ENCODE peak calls at places on chromosome 17, in nine cellular contexts. One of them, this sample, is unnamed.

GRCh38 chr17:78804777-78805176 is 22.7 kb upstream of the CYTH1 start:
- ATAC-seq in natural killer cell: no peak
- ATAC-seq in activated T-cell treated with anti-CD3 and anti-CD28 coated beads, Interleukin-2, amount 50 U/mL, for 4 hours: peak
- ATAC-seq in right cardiac atrium: peak
- ATAC-seq in left lung: no peak
- ATAC-seq in IMR-90: no peak
- ATAC-seq in naive thymus-derived CD8-positive, alpha-beta T cell: no peak
- ATAC-seq in activated CD8-positive, alpha-beta memory T cell treated with anti-CD3 and anti-CD28 coated beads, Interleukin-2, amount 10 ng/mL, durations not matched to agents 7 days and 5 days: peak
- ATAC-seq in left cardiac atrium: peak
- ATAC-seq in this sample: no peak

GRCh38 chr17:767076-767475 is 15.0 kb downstream of the GLOD4 start:
- ATAC-seq in left cardiac atrium: no peak
- ATAC-seq in right cardiac atrium: no peak
- ATAC-seq in activated T-cell treated with anti-CD3 and anti-CD28 coated beads, Interleukin-2, amount 50 U/mL, for 4 hours: no peak
- ATAC-seq in natural killer cell: no peak
- ATAC-seq in naive thymus-derived CD8-positive, alpha-beta T cell: no peak
- ATAC-seq in IMR-90: no peak
- ATAC-seq in activated CD8-positive, alpha-beta memory T cell treated with anti-CD3 and anti-CD28 coated beads, Interleukin-2, amount 10 ng/mL, durations not matched to agents 7 days and 5 days: no peak
- ATAC-seq in left lung: peak
- ATAC-seq in this sample: no peak

GRCh38 chr17:77253611-77254051 is 112.9 kb downstream of the SEC14L1 start:
- ATAC-seq in IMR-90: peak
- ATAC-seq in natural killer cell: no peak
- ATAC-seq in right cardiac atrium: no peak
- ATAC-seq in activated T-cell treated with anti-CD3 and anti-CD28 coated beads, Interleukin-2, amount 50 U/mL, for 4 hours: no peak
- ATAC-seq in left lung: peak
- ATAC-seq in left cardiac atrium: no peak
- ATAC-seq in naive thymus-derived CD8-positive, alpha-beta T cell: no peak
- ATAC-seq in activated CD8-positive, alpha-beta memory T cell treated with anti-CD3 and anti-CD28 coated beads, Interleukin-2, amount 10 ng/mL, durations not matched to agents 7 days and 5 days: no peak
- ATAC-seq in this sample: no peak

GRCh38 chr17:73564856-73565255 is 79.4 kb downstream of the SDK2 start:
- ATAC-seq in natural killer cell: no peak
- ATAC-seq in left lung: peak
- ATAC-seq in IMR-90: no peak
- ATAC-seq in left cardiac atrium: no peak
- ATAC-seq in right cardiac atrium: no peak
- ATAC-seq in activated T-cell treated with anti-CD3 and anti-CD28 coated beads, Interleukin-2, amount 50 U/mL, for 4 hours: no peak
- ATAC-seq in naive thymus-derived CD8-positive, alpha-beta T cell: no peak
- ATAC-seq in activated CD8-positive, alpha-beta memory T cell treated with anti-CD3 and anti-CD28 coated beads, Interleukin-2, amount 10 ng/mL, durations not matched to agents 7 days and 5 days: no peak
- ATAC-seq in this sample: no peak

GRCh38 chr17:3914319-3914685 is 2.0 kb downstream of the P2RX1 start:
- ATAC-seq in activated CD8-positive, alpha-beta memory T cell treated with anti-CD3 and anti-CD28 coated beads, Interleukin-2, amount 10 ng/mL, durations not matched to agents 7 days and 5 days: peak
- ATAC-seq in left lung: peak
- ATAC-seq in naive thymus-derived CD8-positive, alpha-beta T cell: no peak
- ATAC-seq in IMR-90: no peak
- ATAC-seq in left cardiac atrium: no peak
- ATAC-seq in activated T-cell treated with anti-CD3 and anti-CD28 coated beads, Interleukin-2, amount 50 U/mL, for 4 hours: no peak
- ATAC-seq in right cardiac atrium: no peak
- ATAC-seq in natural killer cell: no peak
- ATAC-seq in this sample: peak

GRCh38 chr17:20122236-20122879 is 113.2 kb downstream of the SPECC1 start:
- ATAC-seq in naive thymus-derived CD8-positive, alpha-beta T cell: no peak
- ATAC-seq in left lung: peak
- ATAC-seq in activated T-cell treated with anti-CD3 and anti-CD28 coated beads, Interleukin-2, amount 50 U/mL, for 4 hours: no peak
- ATAC-seq in right cardiac atrium: peak
- ATAC-seq in left cardiac atrium: no peak
- ATAC-seq in activated CD8-positive, alpha-beta memory T cell treated with anti-CD3 and anti-CD28 coated beads, Interleukin-2, amount 10 ng/mL, durations not matched to agents 7 days and 5 days: no peak
- ATAC-seq in natural killer cell: no peak
- ATAC-seq in IMR-90: no peak
- ATAC-seq in this sample: no peak

GRCh38 chr17:75001915-75002843 is 10.3 kb upstream of the MRPL58 start:
- ATAC-seq in activated CD8-positive, alpha-beta memory T cell treated with anti-CD3 and anti-CD28 coated beads, Interleukin-2, amount 10 ng/mL, durations not matched to agents 7 days and 5 days: no peak
- ATAC-seq in natural killer cell: no peak
- ATAC-seq in left lung: no peak
- ATAC-seq in IMR-90: no peak
- ATAC-seq in right cardiac atrium: no peak
- ATAC-seq in activated T-cell treated with anti-CD3 and anti-CD28 coated beads, Interleukin-2, amount 50 U/mL, for 4 hours: no peak
- ATAC-seq in left cardiac atrium: no peak
- ATAC-seq in naive thymus-derived CD8-positive, alpha-beta T cell: no peak
- ATAC-seq in this sample: peak

GRCh38 chr17:80981062-80981902 is 10.4 kb upstream of the CHMP6 start:
- ATAC-seq in activated T-cell treated with anti-CD3 and anti-CD28 coated beads, Interleukin-2, amount 50 U/mL, for 4 hours: peak
- ATAC-seq in left cardiac atrium: peak
- ATAC-seq in left lung: peak
- ATAC-seq in right cardiac atrium: peak
- ATAC-seq in IMR-90: peak
- ATAC-seq in naive thymus-derived CD8-positive, alpha-beta T cell: peak
- ATAC-seq in activated CD8-positive, alpha-beta memory T cell treated with anti-CD3 and anti-CD28 coated beads, Interleukin-2, amount 10 ng/mL, durations not matched to agents 7 days and 5 days: peak
- ATAC-seq in natural killer cell: peak
- ATAC-seq in this sample: peak

GRCh38 chr17:38443356-38444026 is 15.2 kb downstream of the ARHGAP23 start:
- ATAC-seq in activated CD8-positive, alpha-beta memory T cell treated with anti-CD3 and anti-CD28 coated beads, Interleukin-2, amount 10 ng/mL, durations not matched to agents 7 days and 5 days: no peak
- ATAC-seq in IMR-90: no peak
- ATAC-seq in activated T-cell treated with anti-CD3 and anti-CD28 coated beads, Interleukin-2, amount 50 U/mL, for 4 hours: peak
- ATAC-seq in right cardiac atrium: no peak
- ATAC-seq in left cardiac atrium: no peak
- ATAC-seq in naive thymus-derived CD8-positive, alpha-beta T cell: peak
- ATAC-seq in left lung: no peak
- ATAC-seq in natural killer cell: no peak
- ATAC-seq in this sample: no peak

GRCh38 chr17:79774561-79774975 is 3.4 kb upstream of the CBX2 start:
- ATAC-seq in natural killer cell: no peak
- ATAC-seq in activated CD8-positive, alpha-beta memory T cell treated with anti-CD3 and anti-CD28 coated beads, Interleukin-2, amount 10 ng/mL, durations not matched to agents 7 days and 5 days: no peak
- ATAC-seq in IMR-90: no peak
- ATAC-seq in left cardiac atrium: no peak
- ATAC-seq in activated T-cell treated with anti-CD3 and anti-CD28 coated beads, Interleukin-2, amount 50 U/mL, for 4 hours: no peak
- ATAC-seq in right cardiac atrium: no peak
- ATAC-seq in naive thymus-derived CD8-positive, alpha-beta T cell: no peak
- ATAC-seq in left lung: no peak
- ATAC-seq in this sample: no peak

GRCh38 chr17:41324180-41325075 is 8.9 kb upstream of the KRTAP17-1 start:
- ATAC-seq in activated T-cell treated with anti-CD3 and anti-CD28 coated beads, Interleukin-2, amount 50 U/mL, for 4 hours: no peak
- ATAC-seq in left lung: peak
- ATAC-seq in left cardiac atrium: no peak
- ATAC-seq in IMR-90: no peak
- ATAC-seq in natural killer cell: no peak
- ATAC-seq in activated CD8-positive, alpha-beta memory T cell treated with anti-CD3 and anti-CD28 coated beads, Interleukin-2, amount 10 ng/mL, durations not matched to agents 7 days and 5 days: no peak
- ATAC-seq in naive thymus-derived CD8-positive, alpha-beta T cell: no peak
- ATAC-seq in right cardiac atrium: no peak
- ATAC-seq in this sample: no peak

GRCh38 chr17:32297860-32298259 is 32.2 kb downstream of the RHBDL3 start:
- ATAC-seq in natural killer cell: no peak
- ATAC-seq in activated T-cell treated with anti-CD3 and anti-CD28 coated beads, Interleukin-2, amount 50 U/mL, for 4 hours: no peak
- ATAC-seq in naive thymus-derived CD8-positive, alpha-beta T cell: no peak
- ATAC-seq in right cardiac atrium: no peak
- ATAC-seq in left cardiac atrium: peak
- ATAC-seq in left lung: no peak
- ATAC-seq in activated CD8-positive, alpha-beta memory T cell treated with anti-CD3 and anti-CD28 coated beads, Interleukin-2, amount 10 ng/mL, durations not matched to agents 7 days and 5 days: no peak
- ATAC-seq in IMR-90: no peak
- ATAC-seq in this sample: no peak

GRCh38 chr17:18932360-18933055 is 19.5 kb upstream of the SLC5A10 start:
- ATAC-seq in naive thymus-derived CD8-positive, alpha-beta T cell: peak
- ATAC-seq in left lung: no peak
- ATAC-seq in right cardiac atrium: no peak
- ATAC-seq in activated T-cell treated with anti-CD3 and anti-CD28 coated beads, Interleukin-2, amount 50 U/mL, for 4 hours: peak
- ATAC-seq in left cardiac atrium: no peak
- ATAC-seq in IMR-90: no peak
- ATAC-seq in activated CD8-positive, alpha-beta memory T cell treated with anti-CD3 and anti-CD28 coated beads, Interleukin-2, amount 10 ng/mL, durations not matched to agents 7 days and 5 days: no peak
- ATAC-seq in natural killer cell: peak
- ATAC-seq in this sample: no peak

GRCh38 chr17:27244481-27245223 is 49.3 kb upstream of the WSB1 start:
- ATAC-seq in left lung: peak
- ATAC-seq in activated CD8-positive, alpha-beta memory T cell treated with anti-CD3 and anti-CD28 coated beads, Interleukin-2, amount 10 ng/mL, durations not matched to agents 7 days and 5 days: no peak
- ATAC-seq in naive thymus-derived CD8-positive, alpha-beta T cell: no peak
- ATAC-seq in activated T-cell treated with anti-CD3 and anti-CD28 coated beads, Interleukin-2, amount 50 U/mL, for 4 hours: no peak
- ATAC-seq in right cardiac atrium: peak
- ATAC-seq in left cardiac atrium: peak
- ATAC-seq in natural killer cell: peak
- ATAC-seq in IMR-90: peak
- ATAC-seq in this sample: no peak

GRCh38 chr17:80991645-80992076 is at the start of gene CHMP6:
- ATAC-seq in left lung: peak
- ATAC-seq in activated CD8-positive, alpha-beta memory T cell treated with anti-CD3 and anti-CD28 coated beads, Interleukin-2, amount 10 ng/mL, durations not matched to agents 7 days and 5 days: peak
- ATAC-seq in IMR-90: peak
- ATAC-seq in naive thymus-derived CD8-positive, alpha-beta T cell: peak
- ATAC-seq in left cardiac atrium: peak
- ATAC-seq in activated T-cell treated with anti-CD3 and anti-CD28 coated beads, Interleukin-2, amount 50 U/mL, for 4 hours: peak
- ATAC-seq in natural killer cell: peak
- ATAC-seq in right cardiac atrium: peak
- ATAC-seq in this sample: peak

GRCh38 chr17:66493283-66494019 is 191.0 kb downstream of the PRKCA start:
- ATAC-seq in left cardiac atrium: no peak
- ATAC-seq in IMR-90: peak
- ATAC-seq in left lung: peak
- ATAC-seq in naive thymus-derived CD8-positive, alpha-beta T cell: no peak
- ATAC-seq in right cardiac atrium: no peak
- ATAC-seq in activated T-cell treated with anti-CD3 and anti-CD28 coated beads, Interleukin-2, amount 50 U/mL, for 4 hours: peak
- ATAC-seq in activated CD8-positive, alpha-beta memory T cell treated with anti-CD3 and anti-CD28 coated beads, Interleukin-2, amount 10 ng/mL, durations not matched to agents 7 days and 5 days: no peak
- ATAC-seq in natural killer cell: no peak
- ATAC-seq in this sample: no peak

GRCh38 chr17:69047368-69048263 is 13.1 kb downstream of the ABCA9 start:
- ATAC-seq in right cardiac atrium: peak
- ATAC-seq in left cardiac atrium: peak
- ATAC-seq in natural killer cell: no peak
- ATAC-seq in left lung: peak
- ATAC-seq in activated CD8-positive, alpha-beta memory T cell treated with anti-CD3 and anti-CD28 coated beads, Interleukin-2, amount 10 ng/mL, durations not matched to agents 7 days and 5 days: no peak
- ATAC-seq in IMR-90: peak
- ATAC-seq in activated T-cell treated with anti-CD3 and anti-CD28 coated beads, Interleukin-2, amount 50 U/mL, for 4 hours: no peak
- ATAC-seq in naive thymus-derived CD8-positive, alpha-beta T cell: no peak
- ATAC-seq in this sample: no peak

GRCh38 chr17:3689262-3690093 is 6.5 kb downstream of the P2RX5 start:
- ATAC-seq in natural killer cell: no peak
- ATAC-seq in activated T-cell treated with anti-CD3 and anti-CD28 coated beads, Interleukin-2, amount 50 U/mL, for 4 hours: no peak
- ATAC-seq in right cardiac atrium: no peak
- ATAC-seq in left lung: no peak
- ATAC-seq in left cardiac atrium: no peak
- ATAC-seq in activated CD8-positive, alpha-beta memory T cell treated with anti-CD3 and anti-CD28 coated beads, Interleukin-2, amount 10 ng/mL, durations not matched to agents 7 days and 5 days: no peak
- ATAC-seq in naive thymus-derived CD8-positive, alpha-beta T cell: no peak
- ATAC-seq in IMR-90: no peak
- ATAC-seq in this sample: no peak

GRCh38 chr17:38898812-38899348 is 26.5 kb upstream of the LASP1NB start:
- ATAC-seq in left lung: peak
- ATAC-seq in IMR-90: no peak
- ATAC-seq in activated T-cell treated with anti-CD3 and anti-CD28 coated beads, Interleukin-2, amount 50 U/mL, for 4 hours: peak
- ATAC-seq in left cardiac atrium: peak
- ATAC-seq in naive thymus-derived CD8-positive, alpha-beta T cell: peak
- ATAC-seq in right cardiac atrium: no peak
- ATAC-seq in activated CD8-positive, alpha-beta memory T cell treated with anti-CD3 and anti-CD28 coated beads, Interleukin-2, amount 10 ng/mL, durations not matched to agents 7 days and 5 days: peak
- ATAC-seq in natural killer cell: peak
- ATAC-seq in this sample: peak

GRCh38 chr17:80742091-80742490 is 197.5 kb downstream of the RPTOR start:
- ATAC-seq in activated T-cell treated with anti-CD3 and anti-CD28 coated beads, Interleukin-2, amount 50 U/mL, for 4 hours: no peak
- ATAC-seq in left lung: no peak
- ATAC-seq in natural killer cell: no peak
- ATAC-seq in IMR-90: no peak
- ATAC-seq in activated CD8-positive, alpha-beta memory T cell treated with anti-CD3 and anti-CD28 coated beads, Interleukin-2, amount 10 ng/mL, durations not matched to agents 7 days and 5 days: no peak
- ATAC-seq in naive thymus-derived CD8-positive, alpha-beta T cell: no peak
- ATAC-seq in right cardiac atrium: no peak
- ATAC-seq in left cardiac atrium: no peak
- ATAC-seq in this sample: no peak

GRCh38 chr17:56486732-56487131 is 106.8 kb upstream of the NOG start:
- ATAC-seq in naive thymus-derived CD8-positive, alpha-beta T cell: no peak
- ATAC-seq in right cardiac atrium: no peak
- ATAC-seq in left cardiac atrium: no peak
- ATAC-seq in activated CD8-positive, alpha-beta memory T cell treated with anti-CD3 and anti-CD28 coated beads, Interleukin-2, amount 10 ng/mL, durations not matched to agents 7 days and 5 days: no peak
- ATAC-seq in natural killer cell: no peak
- ATAC-seq in left lung: no peak
- ATAC-seq in IMR-90: no peak
- ATAC-seq in activated T-cell treated with anti-CD3 and anti-CD28 coated beads, Interleukin-2, amount 50 U/mL, for 4 hours: no peak
- ATAC-seq in this sample: no peak

GRCh38 chr17:27533874-27534815 is 77.9 kb downstream of the KSR1 start:
- ATAC-seq in left lung: no peak
- ATAC-seq in right cardiac atrium: no peak
- ATAC-seq in left cardiac atrium: no peak
- ATAC-seq in naive thymus-derived CD8-positive, alpha-beta T cell: no peak
- ATAC-seq in natural killer cell: no peak
- ATAC-seq in activated T-cell treated with anti-CD3 and anti-CD28 coated beads, Interleukin-2, amount 50 U/mL, for 4 hours: no peak
- ATAC-seq in IMR-90: peak
- ATAC-seq in activated CD8-positive, alpha-beta memory T cell treated with anti-CD3 and anti-CD28 coated beads, Interleukin-2, amount 10 ng/mL, durations not matched to agents 7 days and 5 days: no peak
- ATAC-seq in this sample: no peak

GRCh38 chr17:30237296-30238002 is 2.0 kb upstream of the SLC6A4 start:
- ATAC-seq in left lung: peak
- ATAC-seq in IMR-90: no peak
- ATAC-seq in activated T-cell treated with anti-CD3 and anti-CD28 coated beads, Interleukin-2, amount 50 U/mL, for 4 hours: no peak
- ATAC-seq in left cardiac atrium: no peak
- ATAC-seq in right cardiac atrium: no peak
- ATAC-seq in activated CD8-positive, alpha-beta memory T cell treated with anti-CD3 and anti-CD28 coated beads, Interleukin-2, amount 10 ng/mL, durations not matched to agents 7 days and 5 days: no peak
- ATAC-seq in naive thymus-derived CD8-positive, alpha-beta T cell: no peak
- ATAC-seq in natural killer cell: no peak
- ATAC-seq in this sample: no peak

GRCh38 chr17:76054112-76054476 is 18.2 kb downstream of the SRP68 start:
- ATAC-seq in natural killer cell: no peak
- ATAC-seq in left cardiac atrium: no peak
- ATAC-seq in naive thymus-derived CD8-positive, alpha-beta T cell: no peak
- ATAC-seq in IMR-90: no peak
- ATAC-seq in left lung: peak
- ATAC-seq in activated T-cell treated with anti-CD3 and anti-CD28 coated beads, Interleukin-2, amount 50 U/mL, for 4 hours: no peak
- ATAC-seq in activated CD8-positive, alpha-beta memory T cell treated with anti-CD3 and anti-CD28 coated beads, Interleukin-2, amount 10 ng/mL, durations not matched to agents 7 days and 5 days: no peak
- ATAC-seq in right cardiac atrium: no peak
- ATAC-seq in this sample: no peak

GRCh38 chr17:37507108-37507507 is 17.4 kb downstream of the DUSP14 start:
- ATAC-seq in activated CD8-positive, alpha-beta memory T cell treated with anti-CD3 and anti-CD28 coated beads, Interleukin-2, amount 10 ng/mL, durations not matched to agents 7 days and 5 days: no peak
- ATAC-seq in IMR-90: no peak
- ATAC-seq in left cardiac atrium: no peak
- ATAC-seq in naive thymus-derived CD8-positive, alpha-beta T cell: no peak
- ATAC-seq in left lung: no peak
- ATAC-seq in activated T-cell treated with anti-CD3 and anti-CD28 coated beads, Interleukin-2, amount 50 U/mL, for 4 hours: no peak
- ATAC-seq in right cardiac atrium: peak
- ATAC-seq in natural killer cell: no peak
- ATAC-seq in this sample: no peak

GRCh38 chr17:69762359-69762758 is 312.7 kb upstream of the KCNJ16 start:
- ATAC-seq in IMR-90: no peak
- ATAC-seq in naive thymus-derived CD8-positive, alpha-beta T cell: no peak
- ATAC-seq in right cardiac atrium: no peak
- ATAC-seq in activated T-cell treated with anti-CD3 and anti-CD28 coated beads, Interleukin-2, amount 50 U/mL, for 4 hours: no peak
- ATAC-seq in natural killer cell: no peak
- ATAC-seq in left cardiac atrium: no peak
- ATAC-seq in left lung: no peak
- ATAC-seq in activated CD8-positive, alpha-beta memory T cell treated with anti-CD3 and anti-CD28 coated beads, Interleukin-2, amount 10 ng/mL, durations not matched to agents 7 days and 5 days: no peak
- ATAC-seq in this sample: no peak